ENCODE peak calls at places on chromosomes 12 and 14, in eight cellular contexts. One of them, this sample, is unnamed.

GRCh38 chr12:15146585-15146984 is 74.6 kb downstream of the RERG start:
- DNase-seq in fibroblast of lung: peak
- DNase-seq in WERI-Rb-1: no peak
- DNase-seq in AG09319: no peak
- DNase-seq in fibroblast of pulmonary artery: peak
- DNase-seq in nephron progenitor cell: no peak
- DNase-seq in WTC11: no peak
- DNase-seq in SK-N-SH: no peak
- DNase-seq in this sample: no peak

GRCh38 chr14:100528962-100529560 is 58.2 kb downstream of the BEGAIN start:
- DNase-seq in WERI-Rb-1: peak
- DNase-seq in fibroblast of pulmonary artery: no peak
- DNase-seq in fibroblast of lung: no peak
- DNase-seq in WTC11: peak
- DNase-seq in AG09319: no peak
- DNase-seq in nephron progenitor cell: no peak
- DNase-seq in SK-N-SH: peak
- DNase-seq in this sample: no peak

GRCh38 chr12:48351022-48351708 is 446 bp upstream of the ZNF641 start:
- DNase-seq in fibroblast of pulmonary artery: peak
- DNase-seq in AG09319: peak
- DNase-seq in SK-N-SH: no peak
- DNase-seq in WERI-Rb-1: no peak
- DNase-seq in WTC11: peak
- DNase-seq in fibroblast of lung: peak
- DNase-seq in nephron progenitor cell: no peak
- DNase-seq in this sample: peak

GRCh38 chr12:81992461-81992860 is 233.3 kb upstream of the PPFIA2 start:
- DNase-seq in SK-N-SH: peak
- DNase-seq in nephron progenitor cell: peak
- DNase-seq in fibroblast of pulmonary artery: no peak
- DNase-seq in WERI-Rb-1: peak
- DNase-seq in AG09319: no peak
- DNase-seq in fibroblast of lung: no peak
- DNase-seq in WTC11: peak
- DNase-seq in this sample: no peak

GRCh38 chr12:47837190-47838171 is 17.8 kb upstream of the HDAC7 start:
- DNase-seq in WERI-Rb-1: peak
- DNase-seq in WTC11: peak
- DNase-seq in fibroblast of pulmonary artery: peak
- DNase-seq in nephron progenitor cell: peak
- DNase-seq in SK-N-SH: peak
- DNase-seq in AG09319: no peak
- DNase-seq in fibroblast of lung: peak
- DNase-seq in this sample: peak

GRCh38 chr14:96894966-96895365 is 97.8 kb downstream of the VRK1 start:
- DNase-seq in nephron progenitor cell: no peak
- DNase-seq in fibroblast of lung: no peak
- DNase-seq in AG09319: no peak
- DNase-seq in WTC11: no peak
- DNase-seq in SK-N-SH: no peak
- DNase-seq in fibroblast of pulmonary artery: peak
- DNase-seq in WERI-Rb-1: no peak
- DNase-seq in this sample: no peak

GRCh38 chr14:102736956-102737355 is 40.3 kb upstream of the TRAF3 start:
- DNase-seq in fibroblast of pulmonary artery: no peak
- DNase-seq in WERI-Rb-1: no peak
- DNase-seq in WTC11: no peak
- DNase-seq in nephron progenitor cell: no peak
- DNase-seq in SK-N-SH: no peak
- DNase-seq in AG09319: no peak
- DNase-seq in fibroblast of lung: no peak
- DNase-seq in this sample: no peak

GRCh38 chr14:100726812-100727564 is at the start of gene DLK1:
- DNase-seq in AG09319: no peak
- DNase-seq in WTC11: peak
- DNase-seq in fibroblast of pulmonary artery: no peak
- DNase-seq in SK-N-SH: peak
- DNase-seq in WERI-Rb-1: no peak
- DNase-seq in fibroblast of lung: no peak
- DNase-seq in nephron progenitor cell: peak
- DNase-seq in this sample: no peak

GRCh38 chr12:52280796-52281560 is 6.5 kb downstream of the KRT86 start:
- DNase-seq in nephron progenitor cell: no peak
- DNase-seq in AG09319: peak
- DNase-seq in fibroblast of pulmonary artery: peak
- DNase-seq in fibroblast of lung: peak
- DNase-seq in SK-N-SH: no peak
- DNase-seq in WTC11: no peak
- DNase-seq in WERI-Rb-1: no peak
- DNase-seq in this sample: no peak

GRCh38 chr12:54296393-54297121 is 4.3 kb downstream of the NFE2 start:
- DNase-seq in fibroblast of lung: no peak
- DNase-seq in fibroblast of pulmonary artery: no peak
- DNase-seq in WTC11: no peak
- DNase-seq in AG09319: no peak
- DNase-seq in WERI-Rb-1: no peak
- DNase-seq in nephron progenitor cell: no peak
- DNase-seq in SK-N-SH: no peak
- DNase-seq in this sample: no peak

GRCh38 chr12:94401326-94401725 is 58.3 kb downstream of the CEP83 start:
- DNase-seq in nephron progenitor cell: no peak
- DNase-seq in WTC11: no peak
- DNase-seq in AG09319: no peak
- DNase-seq in fibroblast of pulmonary artery: no peak
- DNase-seq in WERI-Rb-1: no peak
- DNase-seq in SK-N-SH: no peak
- DNase-seq in fibroblast of lung: no peak
- DNase-seq in this sample: no peak

GRCh38 chr12:91482231-91482630 is 299.6 kb upstream of the DCN start:
- DNase-seq in SK-N-SH: no peak
- DNase-seq in AG09319: no peak
- DNase-seq in nephron progenitor cell: no peak
- DNase-seq in WTC11: no peak
- DNase-seq in fibroblast of lung: no peak
- DNase-seq in fibroblast of pulmonary artery: no peak
- DNase-seq in WERI-Rb-1: no peak
- DNase-seq in this sample: no peak

GRCh38 chr12:122133192-122133950 is 40.6 kb downstream of the IL31 start:
- DNase-seq in AG09319: no peak
- DNase-seq in WERI-Rb-1: no peak
- DNase-seq in SK-N-SH: no peak
- DNase-seq in WTC11: peak
- DNase-seq in fibroblast of pulmonary artery: no peak
- DNase-seq in nephron progenitor cell: no peak
- DNase-seq in fibroblast of lung: no peak
- DNase-seq in this sample: no peak

GRCh38 chr14:64680013-64680674 is 24.1 kb upstream of the PLEKHG3 start:
- DNase-seq in fibroblast of lung: no peak
- DNase-seq in SK-N-SH: no peak
- DNase-seq in fibroblast of pulmonary artery: no peak
- DNase-seq in AG09319: no peak
- DNase-seq in WERI-Rb-1: no peak
- DNase-seq in WTC11: no peak
- DNase-seq in nephron progenitor cell: peak
- DNase-seq in this sample: no peak
- TF ChIP-seq CTCF in fibroblast of lung: no peak
- TF ChIP-seq CTCF in SK-N-SH: no peak
- TF ChIP-seq CTCF in fibroblast of pulmonary artery: no peak
- TF ChIP-seq CTCF in AG09319: no peak
- TF ChIP-seq CTCF in WERI-Rb-1: no peak
- TF ChIP-seq CTCF in WTC11: no peak
- TF ChIP-seq CTCF in nephron progenitor cell: no peak
- TF ChIP-seq CTCF in this sample: no peak

GRCh38 chr14:31180299-31181051 is 27.1 kb downstream of the HECTD1 start:
- DNase-seq in WERI-Rb-1: no peak
- DNase-seq in SK-N-SH: no peak
- DNase-seq in nephron progenitor cell: no peak
- DNase-seq in fibroblast of lung: no peak
- DNase-seq in fibroblast of pulmonary artery: no peak
- DNase-seq in WTC11: no peak
- DNase-seq in AG09319: no peak
- DNase-seq in this sample: no peak

DNA sequence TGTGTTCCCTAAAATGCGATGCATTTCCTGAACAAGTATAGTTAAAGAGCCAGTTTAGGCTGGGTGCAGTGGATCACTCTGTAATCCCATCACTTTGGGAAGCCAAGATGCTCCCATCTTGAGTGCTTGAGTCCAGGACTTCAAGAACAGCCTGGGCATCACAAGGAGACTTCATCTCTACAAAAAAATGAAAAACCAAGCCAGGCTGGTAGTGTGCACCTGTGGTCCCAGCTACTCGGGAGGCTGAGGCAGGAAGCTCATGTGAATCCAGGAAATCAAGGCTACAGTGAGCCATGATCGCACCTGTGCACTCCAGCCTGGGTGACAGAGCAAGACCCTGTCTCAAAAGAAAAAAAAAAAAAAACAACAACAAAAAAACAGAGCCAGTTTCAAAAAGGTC is 26.3 kb downstream of the HECTD1 start:
- DNase-seq in SK-N-SH: no peak
- DNase-seq in fibroblast of lung: no peak
- DNase-seq in WTC11: no peak
- DNase-seq in AG09319: no peak
- DNase-seq in WERI-Rb-1: no peak
- DNase-seq in fibroblast of pulmonary artery: no peak
- DNase-seq in nephron progenitor cell: no peak
- DNase-seq in this sample: no peak
- TF ChIP-seq CTCF in SK-N-SH: no peak
- TF ChIP-seq CTCF in fibroblast of lung: no peak
- TF ChIP-seq CTCF in WTC11: no peak
- TF ChIP-seq CTCF in AG09319: no peak
- TF ChIP-seq CTCF in WERI-Rb-1: no peak
- TF ChIP-seq CTCF in fibroblast of pulmonary artery: no peak
- TF ChIP-seq CTCF in nephron progenitor cell: no peak
- TF ChIP-seq CTCF in this sample: no peak

GRCh38 chr12:76073561-76073960 is 10.9 kb downstream of the NAP1L1 start:
- DNase-seq in WTC11: no peak
- DNase-seq in fibroblast of pulmonary artery: no peak
- DNase-seq in WERI-Rb-1: no peak
- DNase-seq in AG09319: no peak
- DNase-seq in SK-N-SH: no peak
- DNase-seq in fibroblast of lung: no peak
- DNase-seq in nephron progenitor cell: no peak
- DNase-seq in this sample: no peak

GRCh38 chr12:76069339-76069738 is 15.1 kb downstream of the NAP1L1 start:
- DNase-seq in AG09319: no peak
- DNase-seq in fibroblast of pulmonary artery: no peak
- DNase-seq in nephron progenitor cell: no peak
- DNase-seq in WTC11: no peak
- DNase-seq in SK-N-SH: no peak
- DNase-seq in WERI-Rb-1: no peak
- DNase-seq in fibroblast of lung: no peak
- DNase-seq in this sample: no peak

GRCh38 chr12:76075448-76075847 is 9.0 kb downstream of the NAP1L1 start:
- DNase-seq in SK-N-SH: no peak
- DNase-seq in AG09319: no peak
- DNase-seq in nephron progenitor cell: no peak
- DNase-seq in WERI-Rb-1: no peak
- DNase-seq in fibroblast of lung: no peak
- DNase-seq in WTC11: no peak
- DNase-seq in fibroblast of pulmonary artery: no peak
- DNase-seq in this sample: no peak

GRCh38 chr12:76074701-76075336 is 9.7 kb downstream of the NAP1L1 start:
- DNase-seq in fibroblast of pulmonary artery: no peak
- DNase-seq in WERI-Rb-1: no peak
- DNase-seq in SK-N-SH: no peak
- DNase-seq in AG09319: no peak
- DNase-seq in fibroblast of lung: no peak
- DNase-seq in WTC11: no peak
- DNase-seq in nephron progenitor cell: no peak
- DNase-seq in this sample: no peak

DNA sequence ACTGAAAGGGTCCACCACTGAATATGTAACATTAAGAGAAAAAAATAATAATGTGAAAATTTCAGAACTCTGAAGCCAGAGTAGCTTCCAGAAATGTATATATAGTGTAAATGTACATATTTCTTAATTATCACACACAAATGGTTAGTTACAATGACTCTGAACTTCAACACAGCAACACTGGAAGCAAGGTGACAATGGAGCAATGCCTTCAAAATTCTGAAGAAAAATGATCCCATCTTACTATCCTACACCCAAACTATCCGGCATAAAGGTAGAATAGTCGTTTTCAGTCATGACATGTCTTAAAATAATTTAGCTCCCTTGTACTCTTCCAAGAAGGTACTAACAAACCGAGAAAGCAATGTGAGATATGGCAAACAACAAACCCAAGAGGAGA is 11.9 kb downstream of the NAP1L1 start:
- DNase-seq in WERI-Rb-1: no peak
- DNase-seq in nephron progenitor cell: no peak
- DNase-seq in SK-N-SH: no peak
- DNase-seq in fibroblast of lung: no peak
- DNase-seq in AG09319: no peak
- DNase-seq in fibroblast of pulmonary artery: no peak
- DNase-seq in WTC11: no peak
- DNase-seq in this sample: no peak
- TF ChIP-seq CTCF in WERI-Rb-1: no peak
- TF ChIP-seq CTCF in nephron progenitor cell: no peak
- TF ChIP-seq CTCF in SK-N-SH: no peak
- TF ChIP-seq CTCF in fibroblast of lung: no peak
- TF ChIP-seq CTCF in AG09319: no peak
- TF ChIP-seq CTCF in fibroblast of pulmonary artery: no peak
- TF ChIP-seq CTCF in WTC11: no peak
- TF ChIP-seq CTCF in this sample: no peak

GRCh38 chr14:30185832-30186231 is 258.2 kb upstream of the PRKD1 start:
- DNase-seq in AG09319: no peak
- DNase-seq in nephron progenitor cell: no peak
- DNase-seq in WTC11: no peak
- DNase-seq in fibroblast of pulmonary artery: no peak
- DNase-seq in WERI-Rb-1: no peak
- DNase-seq in SK-N-SH: no peak
- DNase-seq in fibroblast of lung: no peak
- DNase-seq in this sample: no peak
- TF ChIP-seq CTCF in AG09319: no peak
- TF ChIP-seq CTCF in nephron progenitor cell: peak
- TF ChIP-seq CTCF in WTC11: peak
- TF ChIP-seq CTCF in fibroblast of pulmonary artery: peak
- TF ChIP-seq CTCF in WERI-Rb-1: no peak
- TF ChIP-seq CTCF in SK-N-SH: peak
- TF ChIP-seq CTCF in fibroblast of lung: no peak
- TF ChIP-seq CTCF in this sample: peak